ENCODE peak calls at places on chromosomes 4 and X, in four cellular contexts. R is stromal cell of bone marrow; X is NCI-H1092 treated with DMSO at 0.1 percent for 48 hours; C is stimulated activated naive B cell treated with anti-CD40 and anti-IgM and Interleukin-4, amounts not matched to agents 10 μg/mL and 1 μg/mL and 100 μg/mL, for 72 hours. P is an unnamed sample.

GRCh38 chrX:138711399-138712347 is at the start of gene FGF13:
- DNase-seq in X (peak), C (no peak), R (no peak), P (no peak)

GRCh38 chr4:5976431-5976830 is 41.8 kb downstream of the C4orf50 start:
- DNase-seq in R (no peak), X (no peak), C (no peak), P (no peak)

GRCh38 chr4:108628411-108628810 is 8.0 kb downstream of the RPL34 start:
- DNase-seq in C (no peak), X (no peak), R (no peak), P (no peak)

GRCh38 chr4:99117876-99118693 is 26.0 kb downstream of the ADH4 start:
- DNase-seq in X (peak), R (no peak), C (no peak), P (no peak)

GRCh38 chrX:132774312-132774711 is 184.1 kb downstream of the HS6ST2 start:
- DNase-seq in R (no peak), C (no peak), X (no peak), P (no peak)

GRCh38 chr4:87835732-87836131 is 3.0 kb downstream of the MEPE start:
- DNase-seq in C (no peak), R (peak), X (no peak), P (no peak)

GRCh38 chrX:19798423-19798822 is 89.0 kb downstream of the SH3KBP1 start:
- DNase-seq in C (no peak), X (no peak), R (no peak), P (no peak)

GRCh38 chrX:123859828-123860505 is at the start of gene XIAP:
- DNase-seq in X (peak), C (peak), R (peak), P (peak)

GRCh38 chr4:48746608-48747374 is 33.3 kb downstream of the FRYL start:
- DNase-seq in R (no peak), C (no peak), X (no peak), P (no peak)

GRCh38 chr4:156654410-156654809 is 317.2 kb downstream of the PDGFC start:
- DNase-seq in X (no peak), C (no peak), R (no peak), P (no peak)

GRCh38 chr4:139919513-139919912 is 234.5 kb downstream of the MAML3 start:
- DNase-seq in X (no peak), R (no peak), C (no peak), P (no peak)

GRCh38 chr4:40520533-40520932 is 109.1 kb downstream of the RBM47 start:
- DNase-seq in R (no peak), X (no peak), C (no peak), P (no peak)

GRCh38 chr4:2331519-2332200 is 69.8 kb upstream of the MXD4 start:
- DNase-seq in R (no peak), C (no peak), X (no peak), P (no peak)

GRCh38 chrX:153560466-153560865 is 38.5 kb downstream of the CCNQ start:
- DNase-seq in X (no peak), R (no peak), C (no peak), P (no peak)

GRCh38 chr4:114317564-114317963 is 281.0 kb upstream of the UGT8 start:
- DNase-seq in C (no peak), X (no peak), R (no peak), P (no peak)

GRCh38 chrX:51334276-51334675 is 1.7 kb downstream of the NUDT10 start:
- DNase-seq in X (no peak), R (no peak), C (no peak), P (no peak)

GRCh38 chr4:159593651-159594050 is 490.8 kb downstream of the RAPGEF2 start:
- DNase-seq in R (no peak), X (no peak), C (no peak), P (no peak)

GRCh38 chr4:3409571-3410091 is 32.1 kb upstream of the HGFAC start:
- DNase-seq in X (no peak), C (no peak), R (no peak), P (no peak)

GRCh38 chr4:3791910-3792542 is 25.8 kb downstream of the ADRA2C start:
- DNase-seq in R (no peak), C (no peak), X (no peak), P (no peak)

GRCh38 chr4:69782651-69783310 is 22.4 kb upstream of the SULT1B1 start:
- DNase-seq in R (no peak), C (no peak), X (no peak), P (no peak)